ENCODE peak calls at places on chromosomes 6 and 20, in ten cellular contexts. One of them, this sample, is unnamed.
A peak's percentile ranks its signal among the peaks of the same experiment; 100 is the strongest.

GRCh38 chr6:163405412-163406309 is 8.9 kb upstream of the QKI start:
- DNase-seq in breast epithelium: no peak
- DNase-seq in amniotic epithelial cell: no peak
- DNase-seq in GDM1: peak; percentile 36
- DNase-seq in body of pancreas: peak; percentile 81
- DNase-seq in aorta: peak; percentile 90
- DNase-seq in GM12891: no peak
- DNase-seq in choroid plexus epithelial cell: peak; percentile 40
- DNase-seq in ureter: peak; percentile 64
- DNase-seq in NCI-H345: no peak
- DNase-seq in this sample: no peak

GRCh38 chr6:36358235-36358915 is 21.7 kb upstream of the BNIP5 start:
- DNase-seq in amniotic epithelial cell: no peak
- DNase-seq in GM12891: no peak
- DNase-seq in body of pancreas: peak; percentile 52
- DNase-seq in aorta: peak; percentile 79
- DNase-seq in GDM1: no peak
- DNase-seq in NCI-H345: no peak
- DNase-seq in ureter: no peak
- DNase-seq in breast epithelium: no peak
- DNase-seq in choroid plexus epithelial cell: peak; percentile 85
- DNase-seq in this sample: no peak

GRCh38 chr6:165969184-165969583 is 198.5 kb downstream of the TBXT start:
- DNase-seq in amniotic epithelial cell: no peak
- DNase-seq in GDM1: no peak
- DNase-seq in NCI-H345: no peak
- DNase-seq in aorta: no peak
- DNase-seq in GM12891: no peak
- DNase-seq in breast epithelium: no peak
- DNase-seq in ureter: no peak
- DNase-seq in choroid plexus epithelial cell: no peak
- DNase-seq in body of pancreas: no peak
- DNase-seq in this sample: no peak

GRCh38 chr6:31977816-31978431 is 3.9 kb upstream of the C4A start:
- DNase-seq in breast epithelium: no peak
- DNase-seq in ureter: no peak
- DNase-seq in choroid plexus epithelial cell: no peak
- DNase-seq in NCI-H345: no peak
- DNase-seq in GM12891: no peak
- DNase-seq in body of pancreas: no peak
- DNase-seq in amniotic epithelial cell: no peak
- DNase-seq in GDM1: no peak
- DNase-seq in aorta: peak; percentile 15
- DNase-seq in this sample: no peak

GRCh38 chr6:34079899-34080298 is 66.0 kb downstream of the GRM4 start:
- DNase-seq in ureter: no peak
- DNase-seq in choroid plexus epithelial cell: no peak
- DNase-seq in NCI-H345: no peak
- DNase-seq in GDM1: no peak
- DNase-seq in amniotic epithelial cell: no peak
- DNase-seq in GM12891: no peak
- DNase-seq in body of pancreas: no peak
- DNase-seq in aorta: no peak
- DNase-seq in breast epithelium: no peak
- DNase-seq in this sample: no peak

GRCh38 chr6:73700060-73700459 is 4.1 kb downstream of the CD109 start:
- DNase-seq in choroid plexus epithelial cell: no peak
- DNase-seq in body of pancreas: no peak
- DNase-seq in ureter: no peak
- DNase-seq in amniotic epithelial cell: no peak
- DNase-seq in aorta: no peak
- DNase-seq in NCI-H345: no peak
- DNase-seq in GDM1: no peak
- DNase-seq in breast epithelium: no peak
- DNase-seq in GM12891: no peak
- DNase-seq in this sample: no peak

GRCh38 chr6:101630956-101631355 is 237.4 kb downstream of the GRIK2 start:
- DNase-seq in choroid plexus epithelial cell: no peak
- DNase-seq in NCI-H345: no peak
- DNase-seq in GM12891: no peak
- DNase-seq in breast epithelium: no peak
- DNase-seq in GDM1: no peak
- DNase-seq in amniotic epithelial cell: no peak
- DNase-seq in ureter: no peak
- DNase-seq in aorta: no peak
- DNase-seq in body of pancreas: no peak
- DNase-seq in this sample: no peak

GRCh38 chr6:90285611-90286381 is 10.8 kb downstream of the BACH2 start:
- DNase-seq in ureter: peak; percentile 74
- DNase-seq in NCI-H345: peak; percentile 10
- DNase-seq in GDM1: no peak
- DNase-seq in amniotic epithelial cell: peak; percentile 93
- DNase-seq in body of pancreas: peak; percentile 89
- DNase-seq in aorta: peak; percentile 92
- DNase-seq in GM12891: no peak
- DNase-seq in choroid plexus epithelial cell: peak; percentile 96
- DNase-seq in breast epithelium: peak; percentile 59
- DNase-seq in this sample: no peak

GRCh38 chr20:4192378-4193048 is 177.2 kb upstream of the RNF24 start:
- DNase-seq in amniotic epithelial cell: peak; percentile 81
- DNase-seq in choroid plexus epithelial cell: peak; percentile 83
- DNase-seq in ureter: no peak
- DNase-seq in NCI-H345: no peak
- DNase-seq in body of pancreas: no peak
- DNase-seq in breast epithelium: no peak
- DNase-seq in aorta: no peak
- DNase-seq in GDM1: no peak
- DNase-seq in GM12891: no peak
- DNase-seq in this sample: no peak

GRCh38 chr6:158697798-158698197 is 47.9 kb downstream of the SYTL3 start:
- DNase-seq in GDM1: no peak
- DNase-seq in breast epithelium: no peak
- DNase-seq in aorta: no peak
- DNase-seq in choroid plexus epithelial cell: no peak
- DNase-seq in amniotic epithelial cell: no peak
- DNase-seq in NCI-H345: no peak
- DNase-seq in GM12891: no peak
- DNase-seq in ureter: peak; percentile 12
- DNase-seq in body of pancreas: no peak
- DNase-seq in this sample: no peak

GRCh38 chr6:165663283-165663735 is 268 bp upstream of the PDE10A start:
- DNase-seq in ureter: no peak
- DNase-seq in GM12891: peak; percentile 35
- DNase-seq in breast epithelium: no peak
- DNase-seq in GDM1: no peak
- DNase-seq in aorta: peak; percentile 64
- DNase-seq in choroid plexus epithelial cell: peak; percentile 69
- DNase-seq in NCI-H345: no peak
- DNase-seq in amniotic epithelial cell: peak; percentile 31
- DNase-seq in body of pancreas: no peak
- DNase-seq in this sample: no peak

GRCh38 chr6:134331255-134331654 is 13.3 kb upstream of the SGK1 start:
- DNase-seq in amniotic epithelial cell: peak; percentile 32
- DNase-seq in aorta: no peak
- DNase-seq in breast epithelium: no peak
- DNase-seq in GM12891: no peak
- DNase-seq in choroid plexus epithelial cell: no peak
- DNase-seq in body of pancreas: no peak
- DNase-seq in GDM1: no peak
- DNase-seq in NCI-H345: no peak
- DNase-seq in ureter: no peak
- DNase-seq in this sample: no peak

GRCh38 chr20:35497780-35498189 is 31.7 kb downstream of the C20orf173 start:
- DNase-seq in NCI-H345: no peak
- DNase-seq in GDM1: no peak
- DNase-seq in aorta: peak; percentile 79
- DNase-seq in ureter: no peak
- DNase-seq in body of pancreas: peak; percentile 38
- DNase-seq in choroid plexus epithelial cell: no peak
- DNase-seq in breast epithelium: peak; percentile 27
- DNase-seq in amniotic epithelial cell: no peak
- DNase-seq in GM12891: no peak
- DNase-seq in this sample: no peak

GRCh38 chr20:44748005-44748370 is 2.3 kb downstream of the KCNK15 start:
- DNase-seq in choroid plexus epithelial cell: no peak
- DNase-seq in amniotic epithelial cell: no peak
- DNase-seq in breast epithelium: no peak
- DNase-seq in ureter: no peak
- DNase-seq in GDM1: no peak
- DNase-seq in body of pancreas: no peak
- DNase-seq in aorta: no peak
- DNase-seq in GM12891: no peak
- DNase-seq in NCI-H345: peak; percentile 52
- DNase-seq in this sample: no peak

GRCh38 chr6:148502083-148502772 is 159.6 kb downstream of the SASH1 start:
- DNase-seq in aorta: no peak
- DNase-seq in choroid plexus epithelial cell: peak; percentile 48
- DNase-seq in body of pancreas: no peak
- DNase-seq in amniotic epithelial cell: peak; percentile 60
- DNase-seq in NCI-H345: no peak
- DNase-seq in breast epithelium: no peak
- DNase-seq in GDM1: no peak
- DNase-seq in GM12891: no peak
- DNase-seq in ureter: no peak
- DNase-seq in this sample: no peak

GRCh38 chr6:129936329-129937165 is 75.4 kb upstream of the TMEM244 start:
- DNase-seq in breast epithelium: no peak
- DNase-seq in choroid plexus epithelial cell: peak; percentile 73
- DNase-seq in amniotic epithelial cell: peak; percentile 59
- DNase-seq in GDM1: peak; percentile 31
- DNase-seq in ureter: no peak
- DNase-seq in GM12891: no peak
- DNase-seq in body of pancreas: peak; percentile 41
- DNase-seq in aorta: no peak
- DNase-seq in NCI-H345: peak; percentile 23
- DNase-seq in this sample: peak; percentile 24

GRCh38 chr20:49320460-49320859 is 42.6 kb upstream of the ZNFX1 start:
- DNase-seq in choroid plexus epithelial cell: peak; percentile 77
- DNase-seq in NCI-H345: peak; percentile 19
- DNase-seq in GM12891: no peak
- DNase-seq in body of pancreas: no peak
- DNase-seq in GDM1: no peak
- DNase-seq in amniotic epithelial cell: peak; percentile 55
- DNase-seq in aorta: no peak
- DNase-seq in ureter: no peak
- DNase-seq in breast epithelium: no peak
- DNase-seq in this sample: no peak

GRCh38 chr6:6313012-6313411 is 7.5 kb downstream of the F13A1 start:
- DNase-seq in NCI-H345: no peak
- DNase-seq in aorta: no peak
- DNase-seq in choroid plexus epithelial cell: no peak
- DNase-seq in body of pancreas: no peak
- DNase-seq in GDM1: no peak
- DNase-seq in ureter: no peak
- DNase-seq in GM12891: no peak
- DNase-seq in breast epithelium: no peak
- DNase-seq in amniotic epithelial cell: no peak
- DNase-seq in this sample: no peak

GRCh38 chr6:117194978-117195377 is 70.4 kb upstream of the VGLL2 start:
- DNase-seq in aorta: no peak
- DNase-seq in amniotic epithelial cell: no peak
- DNase-seq in breast epithelium: no peak
- DNase-seq in GM12891: no peak
- DNase-seq in body of pancreas: no peak
- DNase-seq in choroid plexus epithelial cell: no peak
- DNase-seq in NCI-H345: no peak
- DNase-seq in GDM1: no peak
- DNase-seq in ureter: no peak
- DNase-seq in this sample: no peak

GRCh38 chr20:37781626-37782025 is 87.8 kb downstream of the CTNNBL1 start:
- DNase-seq in NCI-H345: no peak
- DNase-seq in amniotic epithelial cell: peak; percentile 14
- DNase-seq in GM12891: no peak
- DNase-seq in breast epithelium: no peak
- DNase-seq in choroid plexus epithelial cell: no peak
- DNase-seq in ureter: no peak
- DNase-seq in aorta: no peak
- DNase-seq in GDM1: no peak
- DNase-seq in body of pancreas: no peak
- DNase-seq in this sample: no peak

GRCh38 chr20:10660661-10661060 is 13.1 kb downstream of the JAG1 start:
- DNase-seq in amniotic epithelial cell: no peak
- DNase-seq in ureter: no peak
- DNase-seq in NCI-H345: no peak
- DNase-seq in body of pancreas: no peak
- DNase-seq in GDM1: no peak
- DNase-seq in GM12891: no peak
- DNase-seq in aorta: no peak
- DNase-seq in choroid plexus epithelial cell: no peak
- DNase-seq in breast epithelium: no peak
- DNase-seq in this sample: no peak

GRCh38 chr6:52375780-52376556 is 14.0 kb downstream of the PAQR8 start:
- DNase-seq in GM12891: no peak
- DNase-seq in ureter: no peak
- DNase-seq in choroid plexus epithelial cell: no peak
- DNase-seq in GDM1: no peak
- DNase-seq in aorta: no peak
- DNase-seq in NCI-H345: no peak
- DNase-seq in amniotic epithelial cell: peak; percentile 10
- DNase-seq in breast epithelium: no peak
- DNase-seq in body of pancreas: no peak
- DNase-seq in this sample: no peak

GRCh38 chr6:113047148-113047547 is 700.0 kb downstream of the RFPL4B start:
- DNase-seq in breast epithelium: no peak
- DNase-seq in GDM1: no peak
- DNase-seq in NCI-H345: no peak
- DNase-seq in amniotic epithelial cell: no peak
- DNase-seq in GM12891: no peak
- DNase-seq in choroid plexus epithelial cell: peak; percentile 35
- DNase-seq in body of pancreas: no peak
- DNase-seq in ureter: no peak
- DNase-seq in aorta: no peak
- DNase-seq in this sample: no peak

GRCh38 chr20:4740774-4741431 is 19.2 kb downstream of the PRND start:
- DNase-seq in GM12891: no peak
- DNase-seq in breast epithelium: no peak
- DNase-seq in aorta: peak; percentile 68
- DNase-seq in choroid plexus epithelial cell: peak; percentile 65
- DNase-seq in GDM1: peak; percentile 38
- DNase-seq in ureter: no peak
- DNase-seq in NCI-H345: peak; percentile 31
- DNase-seq in amniotic epithelial cell: peak; percentile 19
- DNase-seq in body of pancreas: peak; percentile 17
- DNase-seq in this sample: peak; percentile 59

GRCh38 chr6:118320652-118321051 is 227.4 kb upstream of the PLN start:
- DNase-seq in GDM1: no peak
- DNase-seq in breast epithelium: no peak
- DNase-seq in ureter: no peak
- DNase-seq in NCI-H345: no peak
- DNase-seq in GM12891: no peak
- DNase-seq in choroid plexus epithelial cell: peak; percentile 28
- DNase-seq in body of pancreas: no peak
- DNase-seq in aorta: no peak
- DNase-seq in amniotic epithelial cell: no peak
- DNase-seq in this sample: no peak

This sample was measured in effector CD8-positive, alpha-beta T cell.